ENCODE peak calls at places on chromosome 14, in eight cellular contexts. S is stimulated activated CD4-positive, alpha-beta T cell treated with anti-CD3 and anti-CD28 coated beads, TNF-alpha, amount 100 ng/mL, for 24 hours; C is adrenal gland; X is NCI-H1417 treated with DMSO at 0.1 percent for 48 hours; H is brain pericyte; J is choroid plexus epithelial cell; F is mucosa of descending colon; R is AG10803. A is an unnamed sample.

GRCh38 chr14:58401587-58401986 is 5.9 kb downstream of the TOMM20L start:
- DNase-seq in H (no peak), X (no peak), S (no peak), J (no peak), R (no peak), C (no peak), F (peak), A (no peak)

GRCh38 chr14:61186793-61187641 is 94.1 kb downstream of the TMEM30B start:
- DNase-seq in X (no peak), C (no peak), H (no peak), J (peak), S (no peak), F (no peak), R (no peak), A (no peak)

GRCh38 chr14:104224516-104225281 is 86.3 kb downstream of the KIF26A start:
- DNase-seq in R (no peak), J (peak), C (peak), H (no peak), X (no peak), S (peak), F (peak), A (no peak)

GRCh38 chr14:35847636-35848035 is 21.5 kb downstream of the BRMS1L start:
- DNase-seq in C (no peak), F (no peak), H (no peak), J (no peak), S (no peak), X (no peak), R (no peak), A (no peak)

GRCh38 chr14:58907803-58908202 is 270.0 kb downstream of the DACT1 start:
- DNase-seq in S (no peak), H (no peak), F (no peak), C (no peak), R (peak), X (no peak), J (no peak), A (peak)

GRCh38 chr14:65333926-65334687 is 78.4 kb upstream of the FUT8 start:
- DNase-seq in H (no peak), C (no peak), F (peak), J (peak), R (peak), X (no peak), S (no peak), A (peak)

GRCh38 chr14:74793506-74794155 is 30.5 kb downstream of the YLPM1 start:
- DNase-seq in R (peak), F (peak), C (no peak), H (no peak), S (no peak), J (peak), X (no peak), A (peak)

GRCh38 chr14:90523544-90523943 is 126.7 kb downstream of the CALM1 start:
- DNase-seq in H (no peak), J (peak), X (no peak), C (no peak), F (no peak), S (no peak), R (peak), A (no peak)

GRCh38 chr14:75832621-75833297 is 149.0 kb downstream of the TGFB3 start:
- DNase-seq in X (no peak), C (no peak), F (no peak), H (no peak), S (no peak), J (peak), R (peak), A (peak)

GRCh38 chr14:94775082-94775874 is 5.4 kb upstream of the GSC start:
- DNase-seq in S (no peak), J (no peak), F (no peak), R (no peak), X (no peak), C (no peak), H (no peak), A (no peak)

GRCh38 chr14:44700184-44700583 is 193.1 kb upstream of the FSCB start:
- DNase-seq in F (no peak), C (no peak), H (no peak), X (no peak), S (no peak), J (peak), R (no peak), A (no peak)

GRCh38 chr14:65833256-65833880 is 420.8 kb downstream of the FUT8 start:
- DNase-seq in J (no peak), X (no peak), C (peak), R (peak), F (no peak), S (no peak), H (no peak), A (no peak)

GRCh38 chr14:51458563-51458955 is 193.2 kb upstream of the FRMD6 start:
- DNase-seq in F (no peak), X (no peak), J (peak), H (no peak), S (no peak), R (peak), C (no peak), A (peak)

GRCh38 chr14:68787235-68787727 is 5.6 kb downstream of the ZFP36L1 start:
- DNase-seq in R (no peak), X (no peak), J (no peak), S (no peak), C (peak), F (no peak), H (no peak), A (no peak)

GRCh38 chr14:36646664-36647416 is 14.8 kb upstream of the PAX9 start:
- DNase-seq in C (no peak), F (no peak), S (no peak), X (no peak), J (no peak), R (peak), H (no peak), A (no peak)

GRCh38 chr14:20969336-20969735 is 14.0 kb downstream of the RNASE2 start:
- DNase-seq in F (no peak), R (no peak), S (no peak), X (no peak), C (no peak), J (no peak), H (no peak), A (no peak)

GRCh38 chr14:106845286-106846087 is 1319.1 kb downstream of the TMEM121 start:
- DNase-seq in X (no peak), H (no peak), F (peak), R (no peak), J (no peak), S (no peak), C (peak), A (no peak)

GRCh38 chr14:88929656-88930436 is 105.4 kb downstream of the TTC8 start:
- DNase-seq in R (no peak), J (no peak), S (no peak), C (no peak), X (no peak), H (no peak), F (no peak), A (no peak)

GRCh38 chr14:52031781-52032180 is 37.1 kb downstream of the NID2 start:
- DNase-seq in J (peak), C (peak), S (no peak), R (peak), X (no peak), H (no peak), F (no peak), A (peak)

GRCh38 chr14:90630407-90630806 is 185.8 kb downstream of the TTC7B start:
- DNase-seq in H (no peak), F (no peak), J (no peak), R (no peak), S (no peak), X (no peak), C (peak), A (no peak)

GRCh38 chr14:99946652-99947489 is 118.4 kb upstream of the EVL start:
- DNase-seq in X (no peak), S (peak), R (no peak), C (peak), H (no peak), J (no peak), F (peak), A (no peak)

A was measured in HFFc6.